ENCODE peak calls at places on chromosome 11, in four cellular contexts. One of them, this sample, is unnamed.

GRCh38 chr11:75024068-75024449 is 35.3 kb downstream of the NEU3 start:
- DNase-seq in HepG2: no peak
- DNase-seq in WTC11: no peak
- DNase-seq in K562: no peak
- DNase-seq in this sample: no peak

GRCh38 chr11:2789331-2789730 is 89.5 kb upstream of the KCNQ1OT1 start:
- DNase-seq in HepG2: no peak
- DNase-seq in WTC11: peak
- DNase-seq in K562: no peak
- DNase-seq in this sample: no peak

GRCh38 chr11:20015529-20016427 is 144.5 kb downstream of the DBX1 start:
- DNase-seq in HepG2: no peak
- DNase-seq in WTC11: no peak
- DNase-seq in K562: no peak
- DNase-seq in this sample: no peak

GRCh38 chr11:4704054-4704789 is at the start of gene MMP26:
- DNase-seq in HepG2: no peak
- DNase-seq in WTC11: peak
- DNase-seq in K562: no peak
- DNase-seq in this sample: no peak

GRCh38 chr11:77205467-77206263 is 77.6 kb downstream of the MYO7A start:
- DNase-seq in HepG2: no peak
- DNase-seq in WTC11: peak
- DNase-seq in K562: no peak
- DNase-seq in this sample: peak

GRCh38 chr11:86101941-86102407 is 33.1 kb upstream of the PICALM start:
- DNase-seq in HepG2: no peak
- DNase-seq in WTC11: no peak
- DNase-seq in K562: no peak
- DNase-seq in this sample: no peak

GRCh38 chr11:124725719-124726105 is 14.0 kb upstream of the NRGN start:
- DNase-seq in HepG2: no peak
- DNase-seq in WTC11: no peak
- DNase-seq in K562: no peak
- DNase-seq in this sample: no peak

GRCh38 chr11:76329084-76329648 is 51.8 kb downstream of the THAP12 start:
- DNase-seq in HepG2: peak
- DNase-seq in WTC11: peak
- DNase-seq in K562: no peak
- DNase-seq in this sample: no peak

GRCh38 chr11:115581871-115582639 is 77.8 kb upstream of the CADM1 start:
- DNase-seq in HepG2: no peak
- DNase-seq in WTC11: peak
- DNase-seq in K562: no peak
- DNase-seq in this sample: peak

GRCh38 chr11:2810401-2811205 is 75.0 kb downstream of the CDKN1C start:
- DNase-seq in HepG2: no peak
- DNase-seq in WTC11: no peak
- DNase-seq in K562: no peak
- DNase-seq in this sample: no peak

GRCh38 chr11:110121204-110121603 is 28.0 kb downstream of the ZC3H12C start:
- DNase-seq in HepG2: no peak
- DNase-seq in WTC11: no peak
- DNase-seq in K562: no peak
- DNase-seq in this sample: no peak

GRCh38 chr11:122665882-122666281 is 10.4 kb downstream of the UBASH3B start:
- DNase-seq in HepG2: no peak
- DNase-seq in WTC11: no peak
- DNase-seq in K562: no peak
- DNase-seq in this sample: no peak

GRCh38 chr11:122670131-122670530 is 14.6 kb downstream of the UBASH3B start:
- DNase-seq in HepG2: no peak
- DNase-seq in WTC11: no peak
- DNase-seq in K562: no peak
- DNase-seq in this sample: no peak

GRCh38 chr11:122671270-122671906 is 15.9 kb downstream of the UBASH3B start:
- DNase-seq in HepG2: no peak
- DNase-seq in WTC11: no peak
- DNase-seq in K562: no peak
- DNase-seq in this sample: no peak

GRCh38 chr11:122666743-122667142 is 11.2 kb downstream of the UBASH3B start:
- DNase-seq in HepG2: no peak
- DNase-seq in WTC11: no peak
- DNase-seq in K562: no peak
- DNase-seq in this sample: no peak

DNA sequence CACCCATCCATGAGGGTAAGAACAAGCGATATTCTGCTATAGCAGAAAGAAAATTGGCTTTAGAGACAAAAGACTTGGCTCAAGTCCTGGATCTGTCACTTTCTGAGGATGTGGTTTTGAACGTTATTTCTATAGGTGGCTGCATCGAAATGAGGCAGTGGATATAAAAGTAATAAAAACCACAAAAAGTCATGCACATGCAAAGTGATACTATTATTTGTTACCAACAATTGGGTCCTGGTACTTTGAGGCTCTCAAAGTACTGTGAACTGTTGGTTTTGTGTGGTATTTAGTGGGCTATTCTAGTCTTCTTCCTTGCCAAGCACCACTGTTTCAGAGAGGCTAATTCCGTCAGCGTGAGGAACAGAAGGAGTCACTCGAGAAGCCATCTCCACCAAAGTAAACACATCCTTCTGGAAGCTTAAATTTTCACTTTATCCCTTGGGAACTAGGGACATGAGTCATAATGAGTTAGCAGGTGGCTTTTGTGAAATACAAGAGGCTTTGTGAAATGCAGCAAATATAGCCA is 13.1 kb downstream of the UBASH3B start:
- DNase-seq in HepG2: no peak
- DNase-seq in WTC11: no peak
- DNase-seq in K562: no peak
- DNase-seq in this sample: no peak
- TF ChIP-seq FOXJ3 in HepG2: no peak
- TF ChIP-seq FOXJ3 in WTC11: no peak
- TF ChIP-seq FOXJ3 in K562: no peak
- TF ChIP-seq FOXJ3 in this sample: no peak

GRCh38 chr11:9689721-9690120 is 25.8 kb downstream of the SWAP70 start:
- DNase-seq in HepG2: no peak
- DNase-seq in WTC11: no peak
- DNase-seq in K562: no peak
- DNase-seq in this sample: no peak

GRCh38 chr11:9693801-9694553 is 30.1 kb downstream of the SWAP70 start:
- DNase-seq in HepG2: no peak
- DNase-seq in WTC11: no peak
- DNase-seq in K562: no peak
- DNase-seq in this sample: no peak

GRCh38 chr11:9688716-9689511 is 25.0 kb downstream of the SWAP70 start:
- DNase-seq in HepG2: no peak
- DNase-seq in WTC11: no peak
- DNase-seq in K562: no peak
- DNase-seq in this sample: peak

GRCh38 chr11:9691865-9692264 is 28.0 kb downstream of the SWAP70 start:
- DNase-seq in HepG2: no peak
- DNase-seq in WTC11: no peak
- DNase-seq in K562: no peak
- DNase-seq in this sample: no peak

GRCh38 chr11:9692696-9693095 is 28.8 kb downstream of the SWAP70 start:
- DNase-seq in HepG2: no peak
- DNase-seq in WTC11: no peak
- DNase-seq in K562: no peak
- DNase-seq in this sample: no peak
- TF ChIP-seq FOXJ3 in HepG2: no peak
- TF ChIP-seq FOXJ3 in WTC11: no peak
- TF ChIP-seq FOXJ3 in K562: no peak
- TF ChIP-seq FOXJ3 in this sample: no peak

DNA sequence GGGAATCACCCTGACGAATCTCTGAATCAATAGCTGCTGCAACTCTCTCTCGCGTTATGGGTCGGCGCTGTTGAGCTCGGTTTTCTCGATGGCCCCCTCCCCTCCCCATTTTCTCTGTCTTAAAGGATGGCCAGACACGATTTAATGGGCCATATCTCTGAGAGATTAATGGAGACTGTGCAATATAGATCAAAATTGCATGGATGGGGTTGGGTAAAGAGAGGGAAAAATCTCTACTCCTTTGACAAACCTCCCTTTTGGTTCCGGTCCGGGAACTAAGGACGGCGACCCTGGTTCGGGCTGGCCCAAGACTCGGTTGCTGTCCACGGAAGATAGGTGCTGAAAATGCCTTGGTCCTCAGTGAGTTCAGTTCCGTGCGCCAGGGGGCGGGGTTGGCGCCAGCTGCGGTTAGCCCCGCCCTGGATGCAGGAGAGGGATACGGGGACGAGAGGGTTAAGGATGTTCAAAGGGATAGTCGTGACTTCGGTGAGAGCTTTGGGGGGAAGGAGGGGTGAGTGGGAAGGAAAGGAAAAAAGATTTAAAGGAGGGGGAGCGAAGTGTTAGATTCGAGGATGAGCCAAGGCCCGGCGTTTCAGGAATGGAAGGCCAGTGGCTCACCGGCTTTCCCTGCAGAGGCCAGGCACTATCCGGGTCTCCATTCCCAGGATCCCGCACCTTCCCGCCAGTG is 103.6 kb upstream of the HSD17B12 start:
- DNase-seq in HepG2: peak
- DNase-seq in WTC11: peak
- DNase-seq in K562: peak
- DNase-seq in this sample: peak
- TF ChIP-seq FOXJ3 in HepG2: no peak
- TF ChIP-seq FOXJ3 in WTC11: no peak
- TF ChIP-seq FOXJ3 in K562: no peak
- TF ChIP-seq FOXJ3 in this sample: no peak

DNA sequence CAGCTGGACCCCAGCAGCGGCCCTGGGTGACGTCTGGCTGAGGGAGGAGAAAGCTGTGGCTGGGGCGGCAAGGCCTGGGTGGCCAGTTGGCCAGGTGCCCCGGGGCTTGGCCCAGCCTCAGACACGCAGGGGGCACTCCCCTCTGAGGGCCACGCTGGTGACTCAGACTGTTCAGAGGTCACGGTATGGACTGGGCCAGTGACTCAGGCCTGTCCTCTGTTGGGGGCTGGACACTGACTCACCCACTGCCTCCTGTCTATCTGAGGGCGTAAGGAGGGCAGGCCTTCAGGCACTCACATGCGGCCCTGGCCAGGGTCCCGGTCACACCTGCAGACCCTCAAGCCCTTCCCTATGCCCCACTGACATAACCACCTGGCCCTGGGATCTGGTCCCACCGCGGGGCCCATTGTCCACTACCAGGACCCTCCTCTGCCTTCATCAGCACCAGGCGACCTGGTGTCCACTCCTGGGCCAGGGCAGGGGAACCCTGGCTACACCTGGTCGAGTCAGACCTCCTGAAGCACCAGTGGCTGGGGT is 3.7 kb upstream of the MUC5AC start:
- DNase-seq in HepG2: peak
- DNase-seq in WTC11: no peak
- DNase-seq in K562: peak
- DNase-seq in this sample: peak
- TF ChIP-seq FOXJ3 in HepG2: no peak
- TF ChIP-seq FOXJ3 in WTC11: no peak
- TF ChIP-seq FOXJ3 in K562: no peak
- TF ChIP-seq FOXJ3 in this sample: no peak

This sample was measured in SK-N-SH.